ENCODE peak calls at places on chromosomes 1 and 21, in nine cellular contexts. One of them, this sample, is unnamed.

GRCh38 chr1:51671527-51672325 is 54.8 kb downstream of the OSBPL9 start:
- DNase-seq in CD8-positive, alpha-beta T cell: no peak
- DNase-seq in heart left ventricle: no peak
- DNase-seq in mammary epithelial cell: no peak
- DNase-seq in breast epithelium: no peak
- DNase-seq in psoas muscle: no peak
- DNase-seq in A549: peak; percentile 33
- DNase-seq in stomach: no peak
- DNase-seq in uterus: no peak
- DNase-seq in this sample: no peak

GRCh38 chr1:55444660-55445059 is 229.5 kb upstream of the USP24 start:
- DNase-seq in CD8-positive, alpha-beta T cell: no peak
- DNase-seq in heart left ventricle: no peak
- DNase-seq in mammary epithelial cell: no peak
- DNase-seq in breast epithelium: no peak
- DNase-seq in psoas muscle: no peak
- DNase-seq in A549: no peak
- DNase-seq in stomach: no peak
- DNase-seq in uterus: no peak
- DNase-seq in this sample: no peak

GRCh38 chr1:220878223-220879081 is 791 bp upstream of the HLX start:
- DNase-seq in CD8-positive, alpha-beta T cell: no peak
- DNase-seq in heart left ventricle: peak; percentile 69
- DNase-seq in mammary epithelial cell: no peak
- DNase-seq in breast epithelium: no peak
- DNase-seq in psoas muscle: no peak
- DNase-seq in A549: no peak
- DNase-seq in stomach: no peak
- DNase-seq in uterus: no peak
- DNase-seq in this sample: no peak

GRCh38 chr1:174989540-174990181 is 10.1 kb upstream of the CACYBP start:
- DNase-seq in CD8-positive, alpha-beta T cell: no peak
- DNase-seq in heart left ventricle: no peak
- DNase-seq in mammary epithelial cell: no peak
- DNase-seq in breast epithelium: no peak
- DNase-seq in psoas muscle: peak; percentile 68
- DNase-seq in A549: no peak
- DNase-seq in stomach: no peak
- DNase-seq in uterus: peak; percentile 39
- DNase-seq in this sample: no peak

GRCh38 chr1:32947669-32948068 is 16.9 kb downstream of the RNF19B start:
- DNase-seq in CD8-positive, alpha-beta T cell: no peak
- DNase-seq in heart left ventricle: no peak
- DNase-seq in mammary epithelial cell: no peak
- DNase-seq in breast epithelium: no peak
- DNase-seq in psoas muscle: no peak
- DNase-seq in A549: no peak
- DNase-seq in stomach: no peak
- DNase-seq in uterus: no peak
- DNase-seq in this sample: no peak

GRCh38 chr21:15221799-15222386 is 157.1 kb upstream of the NRIP1 start:
- DNase-seq in CD8-positive, alpha-beta T cell: no peak
- DNase-seq in heart left ventricle: no peak
- DNase-seq in mammary epithelial cell: peak; percentile 96
- DNase-seq in breast epithelium: no peak
- DNase-seq in psoas muscle: peak; percentile 57
- DNase-seq in A549: peak; percentile 92
- DNase-seq in stomach: no peak
- DNase-seq in uterus: no peak
- DNase-seq in this sample: no peak

GRCh38 chr1:244290386-244290785 is 161.3 kb downstream of the ADSS2 start:
- DNase-seq in CD8-positive, alpha-beta T cell: no peak
- DNase-seq in heart left ventricle: no peak
- DNase-seq in mammary epithelial cell: no peak
- DNase-seq in breast epithelium: no peak
- DNase-seq in psoas muscle: no peak
- DNase-seq in A549: no peak
- DNase-seq in stomach: no peak
- DNase-seq in uterus: no peak
- DNase-seq in this sample: no peak

GRCh38 chr1:99552215-99552614 is 93.7 kb upstream of the PALMD start:
- DNase-seq in CD8-positive, alpha-beta T cell: no peak
- DNase-seq in heart left ventricle: no peak
- DNase-seq in mammary epithelial cell: no peak
- DNase-seq in breast epithelium: no peak
- DNase-seq in psoas muscle: no peak
- DNase-seq in A549: no peak
- DNase-seq in stomach: no peak
- DNase-seq in uterus: no peak
- DNase-seq in this sample: no peak

GRCh38 chr1:184028854-184029623 is 8.5 kb downstream of the COLGALT2 start:
- DNase-seq in CD8-positive, alpha-beta T cell: no peak
- DNase-seq in heart left ventricle: no peak
- DNase-seq in mammary epithelial cell: no peak
- DNase-seq in breast epithelium: no peak
- DNase-seq in psoas muscle: peak; percentile 66
- DNase-seq in A549: no peak
- DNase-seq in stomach: no peak
- DNase-seq in uterus: no peak
- DNase-seq in this sample: no peak

DNA sequence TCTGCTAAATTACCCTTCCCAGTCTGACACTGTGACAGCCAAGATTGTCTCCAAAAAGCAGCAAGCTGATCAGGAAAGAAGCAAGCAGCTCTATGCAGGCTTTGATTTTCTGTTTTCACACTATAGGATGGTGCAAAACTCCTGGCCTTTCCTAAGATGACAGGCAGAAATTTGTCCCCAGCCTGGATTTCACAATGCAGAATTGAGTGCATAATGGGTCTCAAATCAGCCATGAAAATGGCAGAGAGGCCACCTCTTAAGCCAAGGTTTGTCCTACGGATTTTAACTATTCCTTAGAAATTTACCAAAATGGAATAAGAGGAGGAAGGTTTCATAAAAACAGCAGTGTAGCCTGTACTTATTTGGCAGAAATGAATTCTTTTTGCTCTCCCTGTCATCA is 1.2 kb downstream of the SGIP1 start:
- DNase-seq in CD8-positive, alpha-beta T cell: no peak
- DNase-seq in heart left ventricle: no peak
- DNase-seq in mammary epithelial cell: no peak
- DNase-seq in breast epithelium: no peak
- DNase-seq in psoas muscle: no peak
- DNase-seq in A549: no peak
- DNase-seq in stomach: no peak
- DNase-seq in uterus: no peak
- DNase-seq in this sample: no peak
- H3K27ac ChIP-seq in CD8-positive, alpha-beta T cell: no peak overlapping the region
- H3K27ac ChIP-seq in heart left ventricle: peak overlapping the region; percentile 69
- H3K27ac ChIP-seq in mammary epithelial cell: no peak overlapping the region
- H3K27ac ChIP-seq in breast epithelium: no peak overlapping the region
- H3K27ac ChIP-seq in psoas muscle: peak overlapping the region; percentile 34
- H3K27ac ChIP-seq in A549: no peak overlapping the region
- H3K27ac ChIP-seq in stomach: peak overlapping the region; percentile 80
- H3K27ac ChIP-seq in uterus: peak overlapping the region; percentile 83
- H3K27ac ChIP-seq in this sample: no peak overlapping the region

GRCh38 chr1:73859227-73859626 is 338.7 kb downstream of the LRRIQ3 start:
- DNase-seq in CD8-positive, alpha-beta T cell: no peak
- DNase-seq in heart left ventricle: no peak
- DNase-seq in mammary epithelial cell: peak; percentile 91
- DNase-seq in breast epithelium: no peak
- DNase-seq in psoas muscle: no peak
- DNase-seq in A549: no peak
- DNase-seq in stomach: no peak
- DNase-seq in uterus: no peak
- DNase-seq in this sample: no peak
- H3K4me3 ChIP-seq in CD8-positive, alpha-beta T cell: no peak overlapping the region
- H3K4me3 ChIP-seq in heart left ventricle: no peak overlapping the region
- H3K4me3 ChIP-seq in mammary epithelial cell: no peak overlapping the region
- H3K4me3 ChIP-seq in breast epithelium: no peak overlapping the region
- H3K4me3 ChIP-seq in psoas muscle: no peak overlapping the region
- H3K4me3 ChIP-seq in A549: no peak overlapping the region
- H3K4me3 ChIP-seq in stomach: no peak overlapping the region
- H3K4me3 ChIP-seq in uterus: no peak overlapping the region
- H3K4me3 ChIP-seq in this sample: no peak overlapping the region

DNA sequence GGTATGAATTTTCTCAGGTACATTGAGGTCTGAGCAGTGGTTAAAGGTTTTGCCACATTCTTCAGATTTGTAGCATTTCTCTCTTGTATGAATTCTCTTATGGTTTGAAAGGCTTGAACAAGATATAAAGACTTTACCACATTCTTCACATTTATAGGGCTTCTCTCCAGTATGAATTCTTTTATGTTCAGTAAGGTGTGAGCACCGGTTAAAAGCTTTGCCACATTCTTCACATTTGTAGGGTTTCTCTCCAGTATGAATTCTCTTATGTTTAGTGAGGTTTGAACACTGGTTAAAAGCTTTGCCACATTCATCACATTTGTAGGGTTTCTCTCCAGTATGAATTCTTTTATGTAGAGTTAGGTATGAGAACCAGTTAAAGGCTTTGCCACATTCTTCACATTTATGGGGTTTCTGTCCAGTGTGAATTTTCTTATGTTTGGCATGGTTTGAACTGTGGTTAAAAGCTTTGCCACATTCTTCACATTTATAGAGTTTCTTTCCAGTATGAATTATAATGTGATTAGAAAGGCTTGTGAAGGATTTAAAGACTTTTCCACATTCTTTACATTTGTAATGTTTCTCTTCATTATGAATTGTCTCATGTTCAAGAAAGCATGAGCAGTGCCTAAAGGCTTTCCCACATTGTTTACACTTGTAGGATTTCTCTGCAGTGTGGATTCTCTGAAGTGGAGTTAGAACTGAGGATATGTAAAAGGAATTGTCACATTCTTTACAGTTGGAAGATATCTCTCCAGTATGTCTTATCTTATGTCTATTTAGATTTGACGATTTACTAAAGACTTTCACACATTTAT is 18.4 kb upstream of the ZNF124 start:
- DNase-seq in CD8-positive, alpha-beta T cell: no peak
- DNase-seq in heart left ventricle: no peak
- DNase-seq in mammary epithelial cell: no peak
- DNase-seq in breast epithelium: no peak
- DNase-seq in psoas muscle: no peak
- DNase-seq in A549: no peak
- DNase-seq in stomach: no peak
- DNase-seq in uterus: no peak
- DNase-seq in this sample: no peak
- H3K9me3 ChIP-seq in CD8-positive, alpha-beta T cell: peaks cover 23% of the 10 kb centered on the region
- H3K9me3 ChIP-seq in heart left ventricle: peaks cover 7% of the 10 kb centered on the region
- H3K9me3 ChIP-seq in mammary epithelial cell: peaks cover 50% of the 10 kb centered on the region
- H3K9me3 ChIP-seq in breast epithelium: peaks cover 48% of the 10 kb centered on the region
- H3K9me3 ChIP-seq in psoas muscle: peaks cover 68% of the 10 kb centered on the region
- H3K9me3 ChIP-seq in A549: peaks cover 89% of the 10 kb centered on the region
- H3K9me3 ChIP-seq in stomach: peaks cover 16% of the 10 kb centered on the region
- H3K9me3 ChIP-seq in uterus: peaks cover 18% of the 10 kb centered on the region
- H3K9me3 ChIP-seq in this sample: peaks cover 82% of the 10 kb centered on the region

GRCh38 chr1:209567788-209568187 is 15.7 kb upstream of the CAMK1G start:
- DNase-seq in CD8-positive, alpha-beta T cell: no peak
- DNase-seq in heart left ventricle: no peak
- DNase-seq in mammary epithelial cell: peak; percentile 91
- DNase-seq in breast epithelium: no peak
- DNase-seq in psoas muscle: no peak
- DNase-seq in A549: no peak
- DNase-seq in stomach: no peak
- DNase-seq in uterus: no peak
- DNase-seq in this sample: no peak

GRCh38 chr1:209565759-209566678 is 17.5 kb upstream of the CAMK1G start:
- DNase-seq in CD8-positive, alpha-beta T cell: peak; percentile 72
- DNase-seq in heart left ventricle: peak; percentile 68
- DNase-seq in mammary epithelial cell: peak; percentile 77
- DNase-seq in breast epithelium: peak; percentile 78
- DNase-seq in psoas muscle: peak; percentile 73
- DNase-seq in A549: peak; percentile 83
- DNase-seq in stomach: peak; percentile 89
- DNase-seq in uterus: peak; percentile 48
- DNase-seq in this sample: no peak

GRCh38 chr1:209569445-209570207 is 13.9 kb upstream of the CAMK1G start:
- DNase-seq in CD8-positive, alpha-beta T cell: peak; percentile 80
- DNase-seq in heart left ventricle: peak; percentile 75
- DNase-seq in mammary epithelial cell: peak; percentile 74
- DNase-seq in breast epithelium: peak; percentile 77
- DNase-seq in psoas muscle: peak; percentile 77
- DNase-seq in A549: peak; percentile 84
- DNase-seq in stomach: peak; percentile 88
- DNase-seq in uterus: peak; percentile 70
- DNase-seq in this sample: no peak

GRCh38 chr1:209576392-209576791 is 7.1 kb upstream of the CAMK1G start:
- DNase-seq in CD8-positive, alpha-beta T cell: no peak
- DNase-seq in heart left ventricle: no peak
- DNase-seq in mammary epithelial cell: no peak
- DNase-seq in breast epithelium: no peak
- DNase-seq in psoas muscle: no peak
- DNase-seq in A549: no peak
- DNase-seq in stomach: no peak
- DNase-seq in uterus: no peak
- DNase-seq in this sample: no peak

DNA sequence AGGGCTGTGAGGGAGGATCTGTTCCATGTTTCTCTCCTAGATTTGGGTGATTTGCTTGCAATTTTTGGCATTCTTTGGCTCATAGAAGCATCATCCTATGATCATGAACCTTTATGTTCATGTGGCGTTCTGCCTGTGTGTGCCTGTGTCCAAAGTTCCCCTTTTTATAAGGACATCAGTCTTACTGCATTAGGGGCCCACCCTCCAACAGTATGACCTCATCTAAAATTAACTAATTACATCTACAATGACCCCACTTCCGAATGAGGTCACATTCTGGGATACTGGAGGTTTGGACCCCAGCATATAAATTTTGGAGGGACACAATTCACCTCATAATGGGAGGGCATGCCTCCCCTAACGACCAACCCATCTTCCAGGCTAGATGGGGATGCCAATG is 12.8 kb upstream of the CAMK1G start:
- DNase-seq in CD8-positive, alpha-beta T cell: no peak
- DNase-seq in heart left ventricle: no peak
- DNase-seq in mammary epithelial cell: no peak
- DNase-seq in breast epithelium: no peak
- DNase-seq in psoas muscle: no peak
- DNase-seq in A549: no peak
- DNase-seq in stomach: no peak
- DNase-seq in uterus: no peak
- DNase-seq in this sample: no peak
- H3K27ac ChIP-seq in CD8-positive, alpha-beta T cell: no peak overlapping the region
- H3K27ac ChIP-seq in heart left ventricle: no peak overlapping the region
- H3K27ac ChIP-seq in mammary epithelial cell: no peak overlapping the region
- H3K27ac ChIP-seq in breast epithelium: no peak overlapping the region
- H3K27ac ChIP-seq in psoas muscle: no peak overlapping the region
- H3K27ac ChIP-seq in A549: no peak overlapping the region
- H3K27ac ChIP-seq in stomach: no peak overlapping the region
- H3K27ac ChIP-seq in uterus: no peak overlapping the region
- H3K27ac ChIP-seq in this sample: no peak overlapping the region

DNA sequence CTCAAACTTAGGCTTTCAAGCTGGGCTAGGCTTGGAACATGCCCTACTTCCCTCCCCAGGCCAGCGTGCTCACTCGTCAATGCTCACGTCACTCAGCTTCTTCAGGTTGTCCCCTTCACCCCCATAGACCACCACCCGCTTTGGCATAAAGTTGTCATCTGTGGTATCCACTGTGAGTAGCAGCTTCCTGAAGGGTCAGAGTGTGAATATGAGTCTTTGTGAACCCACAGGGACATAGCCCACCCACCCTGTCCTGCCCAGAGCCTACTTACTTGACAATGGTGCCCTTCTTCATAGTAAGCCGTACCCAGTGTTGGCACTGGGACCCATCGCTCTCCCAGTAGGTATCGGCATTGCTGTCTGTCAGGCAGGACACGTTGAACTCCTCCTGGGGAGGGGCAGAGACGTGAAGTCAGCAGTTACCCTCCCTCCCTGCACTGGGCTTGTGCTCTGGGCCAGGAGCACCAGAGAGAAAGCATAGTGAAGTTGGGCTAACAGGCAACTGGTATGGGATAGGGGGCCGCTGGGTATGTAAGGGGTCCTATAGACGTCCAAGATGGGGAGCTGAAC is 1.7 kb downstream of the HECTD3 start:
- DNase-seq in CD8-positive, alpha-beta T cell: no peak
- DNase-seq in heart left ventricle: no peak
- DNase-seq in mammary epithelial cell: no peak
- DNase-seq in breast epithelium: no peak
- DNase-seq in psoas muscle: no peak
- DNase-seq in A549: no peak
- DNase-seq in stomach: no peak
- DNase-seq in uterus: no peak
- DNase-seq in this sample: no peak
- H3K4me3 ChIP-seq in CD8-positive, alpha-beta T cell: no peak overlapping the region
- H3K4me3 ChIP-seq in heart left ventricle: peak overlapping the region; percentile 97
- H3K4me3 ChIP-seq in mammary epithelial cell: no peak overlapping the region
- H3K4me3 ChIP-seq in breast epithelium: peak overlapping the region; percentile 99
- H3K4me3 ChIP-seq in psoas muscle: peak overlapping the region; percentile 100
- H3K4me3 ChIP-seq in A549: no peak overlapping the region
- H3K4me3 ChIP-seq in stomach: no peak overlapping the region
- H3K4me3 ChIP-seq in uterus: no peak overlapping the region
- H3K4me3 ChIP-seq in this sample: no peak overlapping the region